ENCODE peak calls at places on chromosomes 2 and 18, in four cellular contexts. G is adrenal gland, K is hepatocyte, B is A549. I is an unnamed sample.

GRCh38 chr2:231068525-231069222 is 12.0 kb downstream of the PSMD1 start:
- DNase-seq in G (peak), K (peak), B (peak), I (no peak)

GRCh38 chr2:230230087-230230486 is 4.6 kb downstream of the SP140 start:
- DNase-seq in G (no peak), K (no peak), B (no peak), I (no peak)

GRCh38 chr18:63366991-63367240 is at the start of gene KDSR:
- DNase-seq in G (no peak), K (no peak), B (no peak), I (no peak)

GRCh38 chr2:68970566-68970965 is 3.9 kb upstream of the GKN1 start:
- DNase-seq in G (no peak), K (no peak), B (no peak), I (no peak)

GRCh38 chr2:168858146-168858545 is 32.1 kb downstream of the SPC25 start:
- DNase-seq in G (no peak), K (no peak), B (no peak), I (no peak)

GRCh38 chr18:43578636-43579203 is 301.4 kb upstream of the SYT4 start:
- DNase-seq in G (no peak), K (no peak), B (no peak), I (no peak)

GRCh38 chr2:64652231-64653173 is 1.2 kb downstream of the SERTAD2 start:
- DNase-seq in G (peak), K (peak), B (peak), I (peak)

GRCh38 chr2:84846732-84847131 is 34.2 kb downstream of the TRABD2A start:
- DNase-seq in G (no peak), K (no peak), B (no peak), I (no peak)

GRCh38 chr2:48529189-48529588 is 765 bp upstream of the STON1 start:
- DNase-seq in G (no peak), K (no peak), B (no peak), I (no peak)

GRCh38 chr18:44602845-44603244 is 77.8 kb upstream of the SETBP1 start:
- DNase-seq in G (no peak), K (no peak), B (no peak), I (no peak)

GRCh38 chr2:3575534-3576324 is 669 bp downstream of the RPS7 start:
- DNase-seq in G (peak), K (peak), B (peak), I (peak)

GRCh38 chr2:69177785-69178636 is 165.0 kb downstream of the ANTXR1 start:
- DNase-seq in G (peak), K (peak), B (peak), I (no peak)

GRCh38 chr18:21629089-21629832 is 17.1 kb downstream of the SNRPD1 start:
- DNase-seq in G (no peak), K (no peak), B (no peak), I (peak)

GRCh38 chr2:53036196-53036595 is 731.4 kb upstream of the CHAC2 start:
- DNase-seq in G (no peak), K (no peak), B (no peak), I (no peak)

GRCh38 chr2:168136392-168136977 is 110.9 kb downstream of the STK39 start:
- DNase-seq in G (no peak), K (no peak), B (peak), I (peak)

GRCh38 chr2:230153390-230153976 is 66.3 kb downstream of the SP110 start:
- DNase-seq in G (peak), K (peak), B (no peak), I (no peak)

GRCh38 chr2:194992648-194993047 is 664.4 kb upstream of the SLC39A10 start:
- DNase-seq in G (no peak), K (no peak), B (no peak), I (no peak)

GRCh38 chr2:37389984-37390765 is 45.7 kb downstream of the QPCT start:
- DNase-seq in G (peak), K (peak), B (peak), I (peak)

GRCh38 chr2:158214431-158214830 is 112.8 kb downstream of the UPP2 start:
- DNase-seq in G (peak), K (peak), B (peak), I (no peak)

GRCh38 chr18:26471027-26471426 is 77.3 kb downstream of the KCTD1 start:
- DNase-seq in G (no peak), K (peak), B (peak), I (no peak)

GRCh38 chr2:153986488-153987229 is 114.9 kb downstream of the GALNT13 start:
- DNase-seq in G (no peak), K (no peak), B (peak), I (no peak)

GRCh38 chr18:36309436-36310391 is 12.2 kb downstream of the FHOD3 start:
- DNase-seq in G (peak), K (peak), B (peak), I (no peak)

GRCh38 chr2:200616193-200616592 is 30.4 kb downstream of the AOX1 start:
- DNase-seq in G (peak), K (no peak), B (no peak), I (no peak)

GRCh38 chr18:6781846-6782245 is 52.3 kb downstream of the ARHGAP28 start:
- DNase-seq in G (peak), K (no peak), B (no peak), I (no peak)

GRCh38 chr2:73089270-73090030 is 17.9 kb upstream of the SFXN5 start:
- DNase-seq in G (peak), K (peak), B (peak), I (no peak)

DNA sequence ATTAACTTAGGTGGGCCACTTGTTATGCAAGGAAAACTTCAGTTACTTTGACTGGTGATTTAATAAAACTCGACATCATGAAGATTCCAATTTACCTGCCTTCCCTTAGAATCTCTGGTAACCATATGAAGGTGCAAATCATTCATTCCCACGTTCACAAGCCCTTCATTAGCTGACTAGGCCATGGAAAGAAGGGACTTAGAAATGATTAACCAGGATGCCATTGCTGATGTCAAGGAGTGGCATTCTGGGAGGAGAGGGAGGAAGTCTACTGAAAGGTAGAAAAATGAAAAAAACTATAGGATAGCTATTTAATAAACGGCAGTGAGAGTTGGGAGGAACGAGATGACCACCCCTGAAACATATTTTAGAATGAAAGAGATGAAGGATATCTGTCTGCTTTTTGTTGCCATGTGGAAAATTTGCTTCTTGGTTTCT is 1.4 kb downstream of the ATIC start:
- DNase-seq in G (no peak), K (no peak), B (peak), I (no peak)
- H3K27ac ChIP-seq in G (no peak), K (peak), B (peak), I (peak)

GRCh38 chr18:76496200-76496890 is 1.3 kb upstream of the ZNF516 start:
- DNase-seq in G (peak), K (peak), B (peak), I (peak)
- H3K4me3 ChIP-seq in G (peak), K (peak), B (peak), I (peak)

GRCh38 chr2:54546925-54547324 is 90.8 kb downstream of the SPTBN1 start:
- DNase-seq in G (no peak), K (no peak), B (no peak), I (no peak)
- H3K27ac ChIP-seq in G (no peak), K (peak), B (peak), I (no peak)

GRCh38 chr18:57002627-57003026 is 144.3 kb upstream of the BOD1L2 start:
- DNase-seq in G (no peak), K (no peak), B (no peak), I (no peak)

GRCh38 chr18:57003342-57003741 is 143.5 kb upstream of the BOD1L2 start:
- DNase-seq in G (no peak), K (no peak), B (no peak), I (no peak)

GRCh38 chr18:57008001-57008686 is 138.7 kb upstream of the BOD1L2 start:
- DNase-seq in G (no peak), K (no peak), B (no peak), I (no peak)

GRCh38 chr18:56999823-57000222 is 147.1 kb upstream of the BOD1L2 start:
- DNase-seq in G (no peak), K (no peak), B (no peak), I (no peak)

DNA sequence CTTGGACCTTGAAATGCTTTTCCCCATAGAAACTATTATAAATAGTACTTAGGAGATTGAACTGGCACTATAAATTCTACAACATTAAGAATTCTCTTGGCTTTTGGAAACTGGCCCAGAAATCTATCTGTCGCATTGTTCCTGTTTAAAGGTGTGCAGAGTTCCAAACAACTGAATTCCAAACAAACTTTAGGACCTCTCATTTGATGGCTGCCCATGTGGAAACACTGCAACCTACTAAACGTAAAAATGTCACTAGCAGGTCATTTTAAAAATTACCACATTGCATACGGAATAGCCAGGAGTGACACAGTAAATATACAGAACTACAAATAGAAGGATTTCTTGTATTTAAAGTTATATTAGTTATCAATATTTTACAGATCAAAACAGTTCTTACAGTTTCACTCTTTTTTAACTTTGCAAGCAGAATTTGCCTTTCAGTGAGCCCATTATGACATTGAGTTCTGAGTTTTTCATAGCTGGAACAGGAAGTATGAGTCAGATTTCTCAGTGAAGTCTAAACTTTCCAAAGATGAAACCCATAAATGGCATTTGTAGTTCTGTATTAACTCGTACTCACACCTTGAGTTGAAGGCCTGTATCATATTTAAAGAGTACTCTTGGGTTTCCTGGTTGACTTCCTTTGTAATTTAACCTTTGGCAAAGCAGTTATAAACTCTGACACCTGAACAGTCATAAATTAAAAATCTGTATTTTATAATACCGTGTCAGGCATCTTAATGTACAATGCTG is 142.3 kb upstream of the BOD1L2 start:
- DNase-seq in G (no peak), K (peak), B (peak), I (no peak)
- H3K4me3 ChIP-seq in G (no peak), K (no peak), B (no peak), I (no peak)